ENCODE peak calls at places on chromosomes 4 and X, in nine cellular contexts. A, Y, V, O, L, I, F, D and Q are unnamed samples.

GRCh38 chrX:39440734-39441305 is 639.6 kb downstream of the MID1IP1 start:
- DNase-seq in A (no peak), O (no peak), V (no peak), D (no peak), I (no peak), F (no peak), L (no peak), Y (no peak), Q (no peak)

GRCh38 chr4:151166662-151167061 is 67.2 kb downstream of the RPS3A start:
- DNase-seq in A (no peak), D (no peak), F (no peak), L (no peak), Y (no peak), O (no peak), V (no peak), I (no peak), Q (no peak)

GRCh38 chrX:16114640-16115039 is 8.7 kb upstream of the GRPR start:
- DNase-seq in I (no peak), D (peak), L (peak), F (no peak), O (no peak), A (peak), Y (no peak), V (no peak), Q (no peak)

GRCh38 chrX:150767475-150768131 is 74.4 kb downstream of the MTMR1 start:
- DNase-seq in F (peak), A (peak), O (no peak), L (peak), I (no peak), D (peak), V (no peak), Y (no peak), Q (no peak)

GRCh38 chrX:100710816-100711215 is 21.1 kb downstream of the SYTL4 start:
- DNase-seq in I (no peak), Y (no peak), D (no peak), A (no peak), O (no peak), F (no peak), V (no peak), L (no peak), Q (no peak)

GRCh38 chr4:127124919-127125318 is 507.8 kb upstream of the INTU start:
- DNase-seq in A (no peak), Y (no peak), F (no peak), O (no peak), L (no peak), V (no peak), I (no peak), D (no peak), Q (no peak)

GRCh38 chrX:82335772-82336171 is 1133.9 kb downstream of the SH3BGRL start:
- DNase-seq in Y (no peak), A (no peak), V (no peak), D (no peak), I (no peak), F (no peak), L (no peak), O (no peak), Q (no peak)

GRCh38 chrX:150983526-150984163 is 510 bp downstream of the HMGB3 start:
- DNase-seq in V (no peak), O (no peak), I (peak), Y (no peak), F (no peak), D (no peak), A (no peak), L (no peak), Q (no peak)

GRCh38 chr4:168574581-168575295 is 77.9 kb downstream of the PALLD start:
- DNase-seq in V (no peak), D (no peak), L (no peak), Y (no peak), F (no peak), O (no peak), I (no peak), A (no peak), Q (no peak)

GRCh38 chrX:136318895-136319597 is 18.3 kb downstream of the ADGRG4 start:
- DNase-seq in F (no peak), L (no peak), O (no peak), D (no peak), A (no peak), V (no peak), Y (no peak), I (no peak), Q (no peak)

GRCh38 chr4:8730159-8730558 is 137.6 kb downstream of the CPZ start:
- DNase-seq in V (no peak), O (peak), F (no peak), D (no peak), I (peak), A (no peak), L (no peak), Y (no peak), Q (no peak)

GRCh38 chr4:72031868-72032619 is at the start of gene NPFFR2:
- DNase-seq in A (no peak), D (no peak), I (peak), Y (peak), F (peak), O (peak), V (no peak), L (no peak), Q (no peak)

GRCh38 chr4:88018471-88018870 is 11.0 kb downstream of the PKD2 start:
- DNase-seq in L (no peak), F (no peak), Y (no peak), I (no peak), A (peak), V (no peak), O (no peak), D (no peak), Q (no peak)

GRCh38 chr4:154622598-154622997 is 10.1 kb upstream of the FGG start:
- DNase-seq in L (no peak), Y (no peak), D (no peak), V (no peak), F (no peak), O (no peak), I (peak), A (no peak), Q (peak)

GRCh38 chr4:137394000-137394399 is 138.3 kb downstream of the PCDH18 start:
- DNase-seq in O (no peak), L (no peak), D (no peak), I (no peak), Y (no peak), V (no peak), A (no peak), F (no peak), Q (no peak)

GRCh38 chr4:6071959-6072720 is 53.9 kb upstream of the C4orf50 start:
- DNase-seq in V (no peak), D (no peak), Y (peak), F (no peak), A (no peak), O (peak), I (peak), L (no peak), Q (no peak)

GRCh38 chr4:72966652-72967051 is 102.9 kb downstream of the COX18 start:
- DNase-seq in F (no peak), A (no peak), L (no peak), I (no peak), V (no peak), O (no peak), D (no peak), Y (no peak), Q (no peak)

GRCh38 chr4:145523117-145523516 is 41.5 kb downstream of the SMAD1 start:
- DNase-seq in O (no peak), A (no peak), F (no peak), I (no peak), D (no peak), Y (no peak), V (no peak), L (no peak), Q (no peak)

GRCh38 chrX:5957506-5957905 is 271.2 kb downstream of the NLGN4X start:
- DNase-seq in O (no peak), D (no peak), A (peak), I (no peak), V (no peak), L (no peak), F (no peak), Y (no peak), Q (no peak)

GRCh38 chr4:26780524-26780923 is 80.1 kb upstream of the STIM2 start:
- DNase-seq in O (no peak), A (no peak), F (no peak), L (peak), I (no peak), V (no peak), D (peak), Y (no peak), Q (no peak)

GRCh38 chrX:34805951-34806350 is 136.6 kb upstream of the FAM47B start:
- DNase-seq in F (no peak), V (no peak), D (no peak), O (no peak), Y (no peak), A (no peak), I (no peak), L (no peak), Q (no peak)

GRCh38 chr4:160319221-160319867 is 1216.5 kb downstream of the RAPGEF2 start:
- DNase-seq in Y (no peak), F (peak), V (no peak), D (no peak), A (no peak), I (no peak), L (no peak), O (no peak), Q (no peak)

GRCh38 chrX:100363926-100364325 is 46.1 kb downstream of the PCDH19 start:
- DNase-seq in D (no peak), V (no peak), O (no peak), L (no peak), Y (no peak), F (no peak), I (no peak), A (no peak), Q (no peak)

GRCh38 chrX:27599928-27600327 is 9.8 kb downstream of the DCAF8L2 start:
- DNase-seq in A (no peak), Y (no peak), V (no peak), F (no peak), I (no peak), D (no peak), L (no peak), O (no peak), Q (no peak)

GRCh38 chr4:26418107-26418506 is 72.2 kb downstream of the CCKAR start:
- DNase-seq in D (no peak), F (no peak), A (no peak), V (no peak), O (no peak), Y (no peak), L (no peak), I (no peak), Q (no peak)

GRCh38 chr4:77022581-77023133 is 53.1 kb downstream of the CCNI start:
- DNase-seq in O (no peak), F (no peak), Y (no peak), D (no peak), L (no peak), A (peak), V (no peak), I (no peak), Q (no peak)

GRCh38 chr4:185912779-185913178 is 100.8 kb upstream of the SORBS2 start:
- DNase-seq in Y (no peak), L (peak), V (no peak), D (peak), O (no peak), I (no peak), A (peak), F (no peak), Q (no peak)

GRCh38 chr4:139628184-139629012 is 37.2 kb upstream of the MGST2 start:
- DNase-seq in I (peak), O (peak), Y (no peak), V (peak), D (no peak), F (no peak), A (no peak), L (no peak), Q (no peak)

GRCh38 chr4:102543529-102543928 is 42.4 kb downstream of the NFKB1 start:
- DNase-seq in D (no peak), A (no peak), L (no peak), I (no peak), V (no peak), F (no peak), O (no peak), Y (no peak), Q (no peak)

GRCh38 chrX:100659431-100660137 is 15.6 kb downstream of the SRPX2 start:
- DNase-seq in A (no peak), I (no peak), L (no peak), Y (no peak), F (no peak), D (no peak), O (no peak), V (peak), Q (no peak)

GRCh38 chrX:30910124-30910860 is 21.2 kb upstream of the TAB3 start:
- DNase-seq in L (no peak), D (no peak), V (no peak), I (no peak), A (no peak), O (no peak), Y (no peak), F (no peak), Q (no peak)

GRCh38 chr4:85898236-85898635 is 423.3 kb downstream of the ARHGAP24 start:
- DNase-seq in A (no peak), I (no peak), Y (no peak), V (no peak), L (no peak), F (no peak), O (no peak), D (no peak), Q (no peak)

GRCh38 chrX:76248901-76249300 is 76.0 kb downstream of the PBDC1 start:
- DNase-seq in F (no peak), I (no peak), L (no peak), V (no peak), A (no peak), Y (no peak), O (no peak), D (no peak), Q (no peak)

GRCh38 chrX:68599256-68600152 is 48.0 kb upstream of the STARD8 start:
- DNase-seq in L (no peak), V (no peak), F (no peak), A (no peak), Y (no peak), I (no peak), O (no peak), D (no peak), Q (no peak)

GRCh38 chr4:98046665-98047064 is 96.6 kb downstream of the STPG2 start:
- DNase-seq in Y (no peak), I (no peak), O (no peak), V (no peak), A (no peak), D (no peak), F (no peak), L (no peak), Q (no peak)

GRCh38 chrX:45745479-45745878 is 544.8 kb upstream of the DIPK2B start:
- DNase-seq in A (no peak), L (no peak), O (no peak), D (no peak), I (no peak), Y (no peak), V (no peak), F (no peak), Q (no peak)

GRCh38 chrX:7045238-7045955 is 102.1 kb upstream of the STS start:
- DNase-seq in V (no peak), A (no peak), L (no peak), F (no peak), O (no peak), Y (no peak), D (no peak), I (no peak), Q (no peak)

GRCh38 chr4:100356172-100356571 is 161.7 kb downstream of the EMCN start:
- DNase-seq in I (no peak), Y (no peak), F (no peak), O (no peak), V (no peak), L (no peak), A (no peak), D (no peak), Q (no peak)

GRCh38 chr4:92447265-92447905 is 143.6 kb downstream of the GRID2 start:
- DNase-seq in A (no peak), Y (no peak), F (no peak), V (no peak), I (no peak), D (no peak), O (no peak), L (no peak), Q (no peak)

GRCh38 chr4:150236626-150237025 is 158.4 kb downstream of the DCLK2 start:
- DNase-seq in F (no peak), L (no peak), O (no peak), D (no peak), Y (no peak), I (no peak), A (no peak), V (no peak), Q (no peak)

DNA sequence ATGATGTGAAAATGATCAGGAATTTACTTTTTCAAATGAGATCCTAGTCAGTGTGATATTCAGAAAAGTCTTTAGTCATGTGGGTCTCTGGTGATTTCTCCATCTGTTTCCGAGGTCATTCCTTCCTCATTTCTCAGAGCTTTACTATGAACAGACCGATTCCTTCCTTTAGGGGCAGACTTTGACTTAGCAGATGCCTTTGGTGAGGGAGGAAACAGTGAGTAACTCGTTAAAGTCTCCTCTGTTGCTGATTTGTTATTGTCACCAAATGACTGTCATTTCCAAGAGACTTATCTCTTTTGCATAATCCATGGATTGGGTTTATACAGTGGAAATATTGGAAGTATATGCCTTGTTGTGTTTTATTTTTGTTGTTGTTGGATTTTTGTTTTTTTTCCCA is 76.2 kb upstream of the CD99 start:
- DNase-seq in A (peak), V (no peak), O (no peak), Y (no peak), F (peak), I (no peak), L (peak), D (peak), Q (no peak)
- TF ChIP-seq CTCF in A (peak), V (no peak), O (peak), Y (no peak), F (peak), I (no peak), L (peak), D (peak), Q (peak)

GRCh38 chr4:14149469-14150030 is 522.0 kb upstream of the BOD1L1 start:
- DNase-seq in I (no peak), Y (no peak), V (no peak), L (no peak), D (no peak), F (no peak), A (no peak), O (no peak), Q (no peak)

GRCh38 chr4:14143892-14144291 is 516.4 kb upstream of the BOD1L1 start:
- DNase-seq in L (no peak), F (no peak), I (no peak), Y (no peak), V (no peak), O (no peak), D (no peak), A (no peak), Q (no peak)
- TF ChIP-seq CTCF in L (no peak), F (no peak), I (no peak), Y (no peak), V (no peak), O (no peak), D (no peak), A (no peak), Q (peak)

GRCh38 chr4:29082684-29083083 is 1637.5 kb upstream of the PCDH7 start:
- DNase-seq in I (no peak), Y (no peak), F (no peak), V (no peak), O (no peak), A (no peak), L (no peak), D (no peak), Q (no peak)

GRCh38 chr4:29081230-29081955 is 1638.8 kb upstream of the PCDH7 start:
- DNase-seq in O (no peak), Y (no peak), A (no peak), I (no peak), D (no peak), F (no peak), V (no peak), L (no peak), Q (no peak)

GRCh38 chr4:29075366-29075765 is 1644.8 kb upstream of the PCDH7 start:
- DNase-seq in A (no peak), L (no peak), D (no peak), Y (no peak), V (no peak), F (no peak), I (no peak), O (no peak), Q (no peak)

GRCh38 chr4:29073571-29073970 is 1646.6 kb upstream of the PCDH7 start:
- DNase-seq in I (no peak), O (no peak), V (no peak), A (no peak), D (no peak), Y (no peak), F (no peak), L (no peak), Q (no peak)

GRCh38 chr4:29079260-29079659 is 1640.9 kb upstream of the PCDH7 start:
- DNase-seq in Y (no peak), V (no peak), L (no peak), F (no peak), A (no peak), I (no peak), O (no peak), D (no peak), Q (no peak)
- TF ChIP-seq CTCF in Y (no peak), V (no peak), L (no peak), F (no peak), A (no peak), I (no peak), O (no peak), D (no peak), Q (no peak)

GRCh38 chr4:120926358-120927025 is 4.0 kb upstream of the PRDM5 start:
- DNase-seq in L (no peak), A (no peak), F (no peak), V (no peak), D (no peak), Y (no peak), I (no peak), O (no peak), Q (no peak)
- TF ChIP-seq CTCF in L (no peak), A (no peak), F (no peak), V (no peak), D (no peak), Y (no peak), I (no peak), O (no peak), Q (no peak)